ENCODE peak calls at places on chromosome 6, in nine cellular contexts. R is HepG2, Z is tibial nerve, X is transverse colon, G is upper lobe of left lung, F is SK-N-SH, T is A549, O is sigmoid colon, M is K562. V is an unnamed sample.

GRCh38 chr6:163460307-163460782 is 45.8 kb downstream of the QKI start:
- DNase-seq in R (no peak), Z (no peak), X (no peak), G (no peak), F (no peak), T (no peak), O (no peak), M (no peak), V (no peak)

GRCh38 chr6:97497713-97498331 is 214.8 kb upstream of the MMS22L start:
- DNase-seq in R (peak; percentile 59), Z (peak; percentile 23), X (peak; percentile 54), G (peak; percentile 50), F (peak; percentile 30), T (peak; percentile 70), O (no peak), M (peak; percentile 29), V (peak; percentile 16)

GRCh38 chr6:11785449-11785951 is 6.9 kb upstream of the ADTRP start:
- DNase-seq in R (no peak), Z (no peak), X (no peak), G (peak; percentile 37), F (no peak), T (no peak), O (no peak), M (no peak), V (no peak)

GRCh38 chr6:168043848-168044415 is 35.1 kb downstream of the FRMD1 start:
- DNase-seq in R (no peak), Z (no peak), X (no peak), G (no peak), F (no peak), T (no peak), O (peak; percentile 48), M (no peak), V (no peak)

GRCh38 chr6:12113190-12113578 is 101.1 kb downstream of the HIVEP1 start:
- DNase-seq in R (no peak), Z (no peak), X (no peak), G (no peak), F (no peak), T (no peak), O (no peak), M (no peak), V (no peak)

GRCh38 chr6:161101517-161101916 is 109.9 kb downstream of the MAP3K4 start:
- DNase-seq in R (no peak), Z (no peak), X (no peak), G (no peak), F (peak; percentile 43), T (no peak), O (no peak), M (no peak), V (no peak)

GRCh38 chr6:151647871-151648639 is 154.2 kb downstream of the CCDC170 start:
- DNase-seq in R (peak; percentile 56), Z (no peak), X (no peak), G (no peak), F (no peak), T (peak; percentile 24), O (no peak), M (no peak), V (no peak)

GRCh38 chr6:97282238-97282725 is 734 bp downstream of the MMS22L start:
- DNase-seq in R (peak; percentile 9), Z (no peak), X (no peak), G (no peak), F (peak; percentile 16), T (no peak), O (no peak), M (peak; percentile 51), V (no peak)

DNA sequence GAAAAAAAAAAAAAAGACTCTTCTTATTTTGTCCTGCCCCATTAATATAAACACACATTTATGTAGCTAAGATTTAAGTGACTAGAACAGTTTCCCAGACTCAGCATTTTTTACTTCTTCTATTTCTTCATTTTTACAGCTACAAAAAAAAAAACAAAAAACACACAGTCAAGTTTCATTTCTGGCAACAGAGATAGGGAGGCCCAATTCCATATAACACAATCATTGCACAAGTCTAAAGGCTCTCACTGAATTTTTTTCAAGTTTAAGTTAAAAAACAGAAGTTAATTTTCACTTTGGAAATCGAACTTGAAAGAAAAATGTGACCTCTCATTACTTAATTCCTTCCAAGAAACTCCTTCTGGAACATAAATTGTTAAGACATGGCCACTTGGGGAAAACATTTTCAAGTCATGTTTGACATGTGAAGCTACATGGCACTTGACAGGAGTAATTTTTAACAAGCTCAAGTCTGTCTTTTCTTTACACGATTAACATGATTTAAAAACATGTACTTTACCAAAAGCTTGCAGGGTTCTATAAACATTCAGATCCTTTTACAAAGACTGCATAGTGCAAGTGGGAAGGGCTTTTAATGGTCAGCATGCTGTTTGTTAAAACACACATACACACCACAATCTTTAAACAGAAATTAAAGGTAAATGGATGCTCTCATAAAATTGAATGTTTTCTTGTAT is 100.1 kb upstream of the CCDC28A start:
- DNase-seq in R (no peak), Z (no peak), X (no peak), G (no peak), F (no peak), T (no peak), O (no peak), M (no peak), V (no peak)
- TF ChIP-seq EP300 in R (no peak), Z (peak; percentile 12), X (no peak), G (no peak), F (no peak), T (no peak), O (no peak), M (no peak), V (no peak)

GRCh38 chr6:116018976-116019375 is 41.7 kb downstream of the FRK start:
- DNase-seq in R (no peak), Z (no peak), X (no peak), G (no peak), F (no peak), T (no peak), O (no peak), M (no peak), V (no peak)

GRCh38 chr6:116015560-116015959 is 45.1 kb downstream of the FRK start:
- DNase-seq in R (no peak), Z (no peak), X (no peak), G (no peak), F (no peak), T (no peak), O (no peak), M (no peak), V (no peak)

GRCh38 chr6:116015983-116016382 is 44.7 kb downstream of the FRK start:
- DNase-seq in R (peak; percentile 50), Z (no peak), X (peak; percentile 46), G (no peak), F (no peak), T (no peak), O (no peak), M (no peak), V (no peak)

GRCh38 chr6:116017546-116018276 is 43.0 kb downstream of the FRK start:
- DNase-seq in R (no peak), Z (no peak), X (no peak), G (no peak), F (no peak), T (no peak), O (no peak), M (no peak), V (no peak)

DNA sequence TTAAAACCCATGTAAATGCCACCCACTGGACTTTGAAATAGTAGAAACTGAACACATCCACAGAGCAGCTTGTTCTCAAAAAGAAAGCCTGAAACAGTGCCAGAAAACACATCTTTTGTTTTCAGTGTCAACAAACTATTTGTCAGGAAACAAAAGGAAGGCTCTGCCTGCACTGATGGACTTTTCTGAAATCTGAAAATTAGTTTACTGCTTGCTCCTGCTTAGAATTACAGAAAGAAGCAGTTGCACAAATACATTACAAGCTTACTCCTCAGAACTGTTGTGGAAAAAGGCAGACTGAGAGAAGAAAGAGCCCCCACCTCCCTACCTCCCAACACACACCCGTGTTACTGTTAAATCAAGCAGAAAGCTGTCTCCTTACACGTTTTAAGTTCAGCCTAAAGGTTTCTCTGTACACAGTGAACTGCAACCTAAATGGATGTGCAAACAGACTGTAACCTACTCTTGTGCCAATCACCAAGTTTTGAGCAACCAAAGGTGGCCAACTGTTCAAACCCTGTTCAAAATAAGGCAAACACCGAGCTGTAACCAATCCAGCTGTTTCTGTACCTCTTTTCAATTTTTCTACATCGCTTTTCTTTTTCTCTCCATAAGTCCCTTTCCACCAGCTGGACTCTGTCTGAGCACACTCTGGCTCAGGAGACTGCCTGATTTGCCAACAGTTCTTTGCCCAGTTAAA is 43.7 kb downstream of the FRK start:
- DNase-seq in R (peak; percentile 56), Z (no peak), X (no peak), G (no peak), F (no peak), T (peak; percentile 28), O (no peak), M (no peak), V (no peak)
- TF ChIP-seq EP300 in R (peak; percentile 74), Z (no peak), X (no peak), G (no peak), F (no peak), T (no peak), O (no peak), M (no peak), V (no peak)

GRCh38 chr6:158191769-158192168 is 23.6 kb downstream of the GTF2H5 start:
- DNase-seq in R (no peak), Z (no peak), X (no peak), G (no peak), F (no peak), T (no peak), O (no peak), M (no peak), V (no peak)

GRCh38 chr6:158191032-158191431 is 22.9 kb downstream of the GTF2H5 start:
- DNase-seq in R (no peak), Z (no peak), X (no peak), G (no peak), F (no peak), T (no peak), O (no peak), M (no peak), V (no peak)

GRCh38 chr6:158184598-158184997 is 16.4 kb downstream of the GTF2H5 start:
- DNase-seq in R (no peak), Z (no peak), X (no peak), G (no peak), F (no peak), T (no peak), O (no peak), M (no peak), V (no peak)

GRCh38 chr6:158188591-158188990 is 20.4 kb downstream of the GTF2H5 start:
- DNase-seq in R (no peak), Z (no peak), X (no peak), G (no peak), F (no peak), T (no peak), O (no peak), M (no peak), V (no peak)

DNA sequence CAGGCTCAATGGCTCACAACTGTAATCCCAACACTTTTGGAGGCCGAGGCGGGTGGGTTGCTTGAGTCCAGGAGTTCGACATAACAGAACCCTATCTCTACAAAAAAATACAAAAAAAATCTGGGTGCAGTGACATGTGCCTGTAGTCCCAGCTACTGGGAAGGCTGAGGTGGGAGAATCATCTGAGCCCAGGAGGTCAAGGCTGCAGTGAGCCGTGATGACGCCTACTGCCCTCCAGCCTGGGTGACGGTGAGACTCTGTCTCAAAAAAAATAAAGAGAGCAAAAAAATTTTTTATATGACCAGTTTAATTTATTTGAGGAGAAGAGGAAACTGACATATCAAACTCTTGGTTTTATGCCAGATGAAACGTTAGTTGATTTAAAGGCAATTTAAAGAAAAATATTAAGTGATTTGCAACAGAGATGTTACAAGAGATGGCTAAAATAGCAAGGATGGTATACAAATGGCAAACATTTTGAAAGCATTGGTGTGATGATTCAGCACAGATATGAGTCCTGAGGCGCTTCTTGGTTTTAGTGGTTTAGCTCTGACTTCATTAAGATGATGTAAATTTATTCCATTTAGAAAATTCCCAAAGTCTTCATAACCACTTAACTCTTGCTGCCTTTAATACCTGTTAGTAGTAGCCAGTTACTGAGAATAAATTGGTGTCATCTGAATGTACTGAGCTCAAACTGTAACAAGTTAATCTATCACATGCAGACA is 17.7 kb downstream of the GTF2H5 start:
- DNase-seq in R (no peak), Z (no peak), X (no peak), G (no peak), F (no peak), T (no peak), O (no peak), M (no peak), V (no peak)
- TF ChIP-seq EP300 in R (no peak), Z (no peak), X (no peak), G (no peak), F (no peak), T (no peak), O (no peak), M (no peak), V (no peak)

GRCh38 chr6:149063443-149063842 is 254.1 kb upstream of the TAB2 start:
- DNase-seq in R (no peak), Z (no peak), X (no peak), G (no peak), F (no peak), T (no peak), O (no peak), M (no peak), V (no peak)

GRCh38 chr6:149061933-149062332 is 255.6 kb upstream of the TAB2 start:
- DNase-seq in R (no peak), Z (no peak), X (no peak), G (no peak), F (no peak), T (no peak), O (no peak), M (no peak), V (no peak)

GRCh38 chr6:149062653-149063348 is 254.7 kb upstream of the TAB2 start:
- DNase-seq in R (no peak), Z (no peak), X (no peak), G (no peak), F (no peak), T (no peak), O (no peak), M (no peak), V (no peak)

GRCh38 chr6:149064026-149065017 is 253.2 kb upstream of the TAB2 start:
- DNase-seq in R (no peak), Z (no peak), X (no peak), G (no peak), F (no peak), T (no peak), O (no peak), M (no peak), V (no peak)

GRCh38 chr6:149065658-149066556 is 251.6 kb upstream of the TAB2 start:
- DNase-seq in R (no peak), Z (no peak), X (no peak), G (no peak), F (no peak), T (no peak), O (no peak), M (no peak), V (no peak)
- TF ChIP-seq EP300 in R (no peak), Z (peak; percentile 50), X (no peak), G (no peak), F (no peak), T (no peak), O (no peak), M (no peak), V (no peak)

V was measured in ovary.